ENCODE peak calls at places on chromosomes 12 and 14, in nine cellular contexts. J, L, D, W, H, K, T, Z and O are unnamed samples.

GRCh38 chr14:70061108-70061507 is 127.6 kb downstream of the SLC8A3 start:
- DNase-seq in T (no peak), Z (no peak), K (no peak), W (no peak), J (no peak), L (no peak), H (peak; percentile 17), D (no peak), O (no peak)

GRCh38 chr12:113903381-113903863 is 62.7 kb downstream of the RBM19 start:
- DNase-seq in J (peak; percentile 88), D (no peak), T (no peak), H (peak; percentile 81), K (no peak), W (peak; percentile 19), L (no peak), Z (peak; percentile 18), O (no peak)

GRCh38 chr14:33542338-33543290 is 408.3 kb downstream of the EGLN3 start:
- DNase-seq in D (no peak), Z (no peak), H (no peak), W (no peak), L (no peak), T (peak; percentile 30), J (no peak), K (no peak), O (no peak)

GRCh38 chr12:110639336-110640178 is 25.6 kb downstream of the TCTN1 start:
- DNase-seq in D (no peak), Z (peak; percentile 41), J (peak; percentile 25), W (no peak), L (no peak), T (no peak), H (peak; percentile 51), K (peak; percentile 46), O (no peak)

GRCh38 chr14:90522585-90523191 is 125.9 kb downstream of the CALM1 start:
- DNase-seq in J (no peak), D (no peak), K (no peak), T (peak; percentile 99), H (no peak), W (no peak), L (no peak), Z (no peak), O (peak; percentile 89)

GRCh38 chr14:61568572-61569011 is 126.7 kb upstream of the HIF1A start:
- DNase-seq in K (no peak), W (no peak), Z (no peak), D (no peak), J (no peak), L (peak; percentile 65), H (no peak), T (peak; percentile 79), O (peak; percentile 57)

GRCh38 chr12:67068773-67069450 is 200.2 kb upstream of the CAND1 start:
- DNase-seq in J (peak; percentile 59), K (no peak), L (peak; percentile 20), H (peak; percentile 62), T (peak; percentile 84), D (peak; percentile 35), Z (peak; percentile 1), W (peak; percentile 52), O (peak; percentile 36)

GRCh38 chr12:94663077-94663476 is 12.7 kb upstream of the TMCC3 start:
- DNase-seq in J (no peak), T (no peak), H (no peak), D (no peak), Z (no peak), K (peak; percentile 80), W (no peak), L (no peak), O (no peak)

GRCh38 chr12:66684222-66684621 is 5.3 kb upstream of the GRIP1 start:
- DNase-seq in W (no peak), H (no peak), D (no peak), L (no peak), J (no peak), T (no peak), Z (no peak), K (no peak), O (no peak)

GRCh38 chr14:67508973-67509372 is 20.5 kb upstream of the TMEM229B start:
- DNase-seq in K (no peak), L (no peak), D (no peak), J (no peak), T (no peak), Z (no peak), W (no peak), H (no peak), O (no peak)

GRCh38 chr12:6062427-6063378 is 61.8 kb downstream of the VWF start:
- DNase-seq in J (peak; percentile 54), Z (peak; percentile 21), W (no peak), D (peak; percentile 91), L (peak; percentile 63), T (peak; percentile 46), H (peak; percentile 64), K (peak; percentile 70), O (peak; percentile 48)

GRCh38 chr12:90679674-90680073 is 275.3 kb downstream of the CCER1 start:
- DNase-seq in K (no peak), W (no peak), Z (no peak), H (no peak), T (no peak), L (no peak), J (no peak), D (no peak), O (no peak)

GRCh38 chr14:70886421-70887206 is 20.6 kb upstream of the PCNX1 start:
- DNase-seq in L (peak; percentile 84), K (peak; percentile 46), Z (no peak), H (no peak), D (no peak), J (no peak), T (no peak), W (no peak), O (no peak)

GRCh38 chr12:47400251-47400650 is 305.6 kb downstream of the RPAP3 start:
- DNase-seq in J (peak; percentile 76), L (no peak), D (no peak), H (peak; percentile 74), T (no peak), W (peak; percentile 69), Z (no peak), K (no peak), O (no peak)

GRCh38 chr12:12024958-12025682 is 45.6 kb upstream of the BCL2L14 start:
- DNase-seq in W (no peak), D (no peak), J (no peak), H (no peak), K (no peak), Z (no peak), L (peak; percentile 34), T (no peak), O (no peak)

GRCh38 chr12:7923241-7924236 is 12.4 kb downstream of the SLC2A3 start:
- DNase-seq in K (no peak), D (no peak), H (no peak), T (no peak), J (no peak), Z (no peak), L (no peak), W (no peak), O (no peak)

GRCh38 chr12:122052285-122052684 is 26.3 kb upstream of the MLXIP start:
- DNase-seq in J (no peak), D (no peak), T (no peak), H (no peak), K (no peak), W (no peak), L (no peak), Z (no peak), O (no peak)

GRCh38 chr12:117189725-117190209 is 503 bp downstream of the FBXO21 start:
- DNase-seq in J (peak; percentile 45), H (peak; percentile 71), Z (no peak), L (peak; percentile 50), D (peak; percentile 21), W (no peak), T (peak; percentile 77), K (no peak), O (peak; percentile 63)